ENCODE peak calls at places on chromosome 5, in five cellular contexts. G is CD4-positive, CD25-positive, alpha-beta regulatory T cell; M is mucosa of descending colon; T is colonic mucosa; H is cardiac muscle cell. A is an unnamed sample.

GRCh38 chr5:122264610-122265009 is 47.4 kb upstream of the SNCAIP start:
- DNase-seq in H (no peak), T (no peak), G (no peak), M (no peak), A (no peak)

GRCh38 chr5:157998021-157998504 is 139.1 kb upstream of the CLINT1 start:
- DNase-seq in G (no peak), M (no peak), T (no peak), H (peak), A (no peak)

GRCh38 chr5:127203818-127204217 is 86.8 kb upstream of the MEGF10 start:
- DNase-seq in M (no peak), G (no peak), H (peak), T (no peak), A (no peak)

GRCh38 chr5:37477426-37477825 is 98.3 kb downstream of the WDR70 start:
- DNase-seq in M (no peak), H (no peak), T (no peak), G (no peak), A (no peak)

GRCh38 chr5:40390286-40391253 is 289.1 kb upstream of the PTGER4 start:
- DNase-seq in M (no peak), H (no peak), T (no peak), G (peak), A (no peak)

GRCh38 chr5:161167001-161167765 is 315.2 kb upstream of the ATP10B start:
- DNase-seq in G (no peak), H (no peak), M (no peak), T (no peak), A (no peak)

GRCh38 chr5:177317959-177318377 is 6.3 kb upstream of the MXD3 start:
- DNase-seq in M (peak), G (peak), H (peak), T (peak), A (peak)

GRCh38 chr5:79890871-79891249 is 100.2 kb downstream of the MTX3 start:
- DNase-seq in H (no peak), T (no peak), M (no peak), G (no peak), A (no peak)

GRCh38 chr5:6829150-6829784 is 116.0 kb downstream of the TENT4A start:
- DNase-seq in H (no peak), G (peak), M (no peak), T (no peak), A (no peak)

GRCh38 chr5:150931368-150931965 is 26.7 kb upstream of the ZNF300 start:
- DNase-seq in H (peak), M (no peak), G (no peak), T (no peak), A (no peak)

GRCh38 chr5:96142786-96143434 is 181.3 kb upstream of the ELL2 start:
- DNase-seq in H (peak), M (no peak), T (no peak), G (no peak), A (no peak)

GRCh38 chr5:96142184-96142781 is 180.6 kb upstream of the ELL2 start:
- DNase-seq in H (no peak), T (no peak), M (no peak), G (no peak), A (no peak)

GRCh38 chr5:96143450-96143849 is 181.8 kb upstream of the ELL2 start:
- DNase-seq in H (no peak), M (no peak), G (no peak), T (peak), A (no peak)

GRCh38 chr5:96146675-96147074 is 185.0 kb upstream of the ELL2 start:
- DNase-seq in M (no peak), G (no peak), T (no peak), H (peak), A (peak)

DNA sequence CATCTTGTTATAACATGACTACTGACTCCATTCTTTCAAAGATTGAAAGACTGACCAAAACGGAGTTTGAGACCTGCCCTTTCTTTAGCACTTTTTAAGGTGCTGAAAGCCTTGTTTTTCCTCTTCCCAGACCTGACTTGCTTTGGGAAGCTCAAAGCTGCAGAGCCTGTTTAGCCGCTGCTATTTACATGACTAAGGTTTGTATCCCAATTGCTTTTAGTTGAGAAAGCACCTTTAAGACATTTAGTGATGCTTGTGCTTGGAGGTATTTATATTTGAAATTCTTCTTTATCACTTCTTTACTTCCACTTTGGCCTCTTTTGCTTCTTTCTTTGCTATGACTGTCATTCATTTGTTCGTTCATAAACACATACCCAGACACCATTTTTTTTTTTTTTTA is 182.6 kb upstream of the ELL2 start:
- DNase-seq in T (peak), H (no peak), M (no peak), G (no peak), A (no peak)
- H3K4me3 ChIP-seq in T (no peak), H (no peak), M (no peak), G (no peak), A (no peak)

GRCh38 chr5:36301858-36302603 is at the start of gene RANBP3L:
- DNase-seq in M (no peak), G (no peak), H (peak), T (no peak), A (peak)

GRCh38 chr5:36297653-36298052 is 4.0 kb downstream of the RANBP3L start:
- DNase-seq in M (no peak), G (no peak), T (no peak), H (no peak), A (no peak)

GRCh38 chr5:36298546-36298945 is 3.2 kb downstream of the RANBP3L start:
- DNase-seq in T (no peak), G (no peak), H (peak), M (no peak), A (no peak)

GRCh38 chr5:36300927-36301540 is 668 bp downstream of the RANBP3L start:
- DNase-seq in T (no peak), H (no peak), G (no peak), M (no peak), A (no peak)

DNA sequence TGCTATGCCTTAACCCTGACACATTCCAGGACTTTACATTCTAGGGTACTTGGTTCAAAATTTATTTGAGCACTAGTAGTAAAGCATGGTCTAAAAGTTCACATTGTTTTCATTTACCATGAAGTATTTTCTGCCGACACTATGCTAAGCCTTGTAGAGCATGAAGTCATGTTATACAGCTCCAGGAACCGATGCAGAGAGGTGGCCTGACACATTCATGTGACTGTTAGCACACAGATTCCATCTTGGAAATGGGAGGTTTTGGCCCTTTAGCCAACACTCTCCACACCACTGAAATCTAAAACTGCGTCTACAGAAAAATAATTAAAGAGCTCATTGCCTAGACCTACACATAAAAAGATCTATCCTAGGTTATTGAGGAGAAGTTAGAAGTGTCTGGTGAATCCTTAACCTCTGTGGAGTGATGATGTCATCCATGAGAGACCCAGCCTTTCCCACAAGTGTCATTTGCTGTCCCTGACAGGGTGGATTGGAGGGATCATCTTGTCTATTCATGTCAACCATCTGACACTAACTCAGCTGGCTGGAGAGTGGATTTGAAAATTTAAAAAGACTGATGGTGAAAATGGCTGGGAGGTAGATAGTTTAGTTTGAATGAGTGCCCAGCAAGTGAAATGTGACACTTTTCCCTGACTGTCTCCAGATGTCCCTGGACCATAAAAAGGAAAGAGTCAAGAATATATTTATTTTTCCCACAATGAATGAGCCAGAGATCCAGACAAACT is 1.3 kb downstream of the RANBP3L start:
- DNase-seq in M (no peak), T (no peak), H (no peak), G (no peak), A (no peak)
- H3K4me3 ChIP-seq in M (no peak), T (no peak), H (no peak), G (no peak), A (no peak)

GRCh38 chr5:154445422-154446182 is at the start of gene SAP30L:
- DNase-seq in T (peak), M (peak), H (peak), G (peak), A (peak)

GRCh38 chr5:154446183-154447073 is 631 bp downstream of the SAP30L start:
- DNase-seq in G (peak), H (peak), M (peak), T (peak), A (no peak)

GRCh38 chr5:154444559-154445421 is 1.0 kb upstream of the SAP30L start:
- DNase-seq in T (peak), G (peak), M (peak), H (no peak), A (no peak)

GRCh38 chr5:154449786-154450185 is 4.0 kb downstream of the SAP30L start:
- DNase-seq in T (no peak), M (no peak), H (no peak), G (no peak), A (no peak)

DNA sequence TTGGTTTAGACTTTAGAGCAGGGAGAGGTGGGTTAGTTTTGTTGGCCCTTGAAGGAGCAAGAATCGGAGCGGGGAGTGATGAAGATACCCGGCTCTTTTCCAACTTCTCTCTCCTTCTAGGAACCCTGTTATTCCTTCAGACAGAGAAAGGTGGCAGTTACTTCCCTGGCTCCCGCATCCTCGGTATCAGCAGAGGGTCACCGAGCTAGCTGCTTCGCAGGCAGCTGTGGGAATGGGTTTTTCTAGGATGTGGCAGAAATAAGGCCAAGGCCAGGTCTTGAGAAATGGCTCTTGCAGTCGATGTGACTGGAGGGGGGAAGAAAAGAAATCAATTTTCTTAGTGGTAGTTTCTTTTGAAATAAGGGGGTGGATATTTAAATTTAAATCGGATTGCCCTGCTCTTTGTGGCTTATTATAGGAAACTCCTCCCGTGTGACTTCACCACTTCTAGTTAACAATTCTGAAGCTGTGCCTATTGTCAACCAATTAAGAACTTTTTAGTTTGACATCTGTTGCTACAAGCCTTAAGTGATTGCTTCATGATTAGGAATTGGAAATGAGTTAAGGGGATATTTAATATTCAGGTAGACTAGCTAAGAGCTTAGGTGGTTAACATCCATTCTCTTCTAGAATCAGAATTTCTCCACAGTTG is 1.4 kb downstream of the SAP30L start:
- DNase-seq in H (no peak), M (no peak), T (no peak), G (peak), A (no peak)
- H3K4me3 ChIP-seq in H (peak), M (no peak), T (peak), G (peak), A (peak)

DNA sequence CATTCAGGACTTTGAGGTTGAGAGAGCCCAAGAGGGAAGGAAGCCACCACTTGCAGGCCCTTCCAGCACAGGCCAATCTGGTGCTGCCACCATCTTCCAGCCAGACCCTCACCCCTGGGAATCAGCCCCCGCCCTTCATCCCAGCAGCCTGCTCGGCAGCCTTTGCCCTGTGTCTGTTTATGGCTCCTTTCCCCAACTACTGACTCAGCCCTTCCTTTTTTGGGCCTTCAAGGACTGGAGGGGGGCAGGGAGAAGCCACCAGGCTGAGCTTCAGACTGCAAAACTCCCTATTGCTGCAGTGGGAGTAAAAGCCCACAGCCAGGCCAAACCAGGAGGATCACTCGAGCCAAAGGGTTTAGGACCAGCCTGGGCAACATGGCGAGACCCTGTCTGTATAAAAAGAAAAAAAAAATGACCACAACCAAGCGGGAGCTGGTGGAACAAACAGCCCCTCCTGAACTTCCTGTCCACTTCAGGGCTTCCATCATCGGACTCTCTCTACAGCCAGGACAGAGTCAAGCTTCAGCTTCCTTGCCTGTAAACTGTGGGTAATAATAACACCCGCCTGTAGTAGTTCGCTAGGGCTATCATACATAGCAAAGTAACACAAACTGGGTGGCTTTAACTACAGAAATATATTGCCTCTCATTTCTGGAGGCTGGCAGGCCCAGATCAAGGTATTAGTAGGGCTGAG is 85.9 kb upstream of the IL17B start:
- DNase-seq in M (peak), G (no peak), T (peak), H (peak), A (no peak)
- H3K4me3 ChIP-seq in M (no peak), G (no peak), T (no peak), H (no peak), A (no peak)

DNA sequence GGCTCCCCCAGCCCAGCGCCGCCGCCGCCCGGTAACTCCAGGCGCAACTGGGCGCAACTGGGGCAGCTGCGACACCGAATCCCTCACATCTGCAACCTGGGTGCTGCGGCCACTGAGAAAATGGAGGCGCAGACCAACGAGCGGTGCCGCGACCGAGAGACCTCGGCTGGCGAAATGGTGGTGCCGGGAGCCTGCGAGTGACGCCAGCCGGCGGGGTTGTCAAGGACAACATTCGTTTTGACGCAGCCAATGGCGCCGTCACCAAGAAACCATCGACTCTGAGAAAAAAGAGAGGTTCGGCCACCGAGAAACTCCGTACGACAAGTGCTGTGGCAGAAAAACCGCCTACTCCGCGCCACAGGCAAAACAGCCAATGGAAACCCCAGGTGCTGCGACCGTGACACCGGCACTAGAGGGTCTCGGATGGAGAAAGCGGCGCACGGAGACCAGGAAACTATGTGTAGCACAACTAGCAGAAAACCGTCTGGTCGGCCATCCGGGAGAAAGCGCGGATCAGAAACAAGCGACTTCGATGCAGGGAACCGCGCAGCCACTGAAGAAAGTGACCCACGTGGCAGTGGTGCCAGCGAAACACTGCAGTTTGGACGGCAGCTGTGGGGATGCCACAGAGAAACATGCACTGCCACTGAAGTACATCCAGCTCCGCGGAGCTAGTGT is 88.8 kb downstream of the ANXA2R start:
- DNase-seq in M (peak), G (peak), H (peak), T (peak), A (no peak)
- H3K4me3 ChIP-seq in M (peak), G (peak), H (no peak), T (peak), A (no peak)

DNA sequence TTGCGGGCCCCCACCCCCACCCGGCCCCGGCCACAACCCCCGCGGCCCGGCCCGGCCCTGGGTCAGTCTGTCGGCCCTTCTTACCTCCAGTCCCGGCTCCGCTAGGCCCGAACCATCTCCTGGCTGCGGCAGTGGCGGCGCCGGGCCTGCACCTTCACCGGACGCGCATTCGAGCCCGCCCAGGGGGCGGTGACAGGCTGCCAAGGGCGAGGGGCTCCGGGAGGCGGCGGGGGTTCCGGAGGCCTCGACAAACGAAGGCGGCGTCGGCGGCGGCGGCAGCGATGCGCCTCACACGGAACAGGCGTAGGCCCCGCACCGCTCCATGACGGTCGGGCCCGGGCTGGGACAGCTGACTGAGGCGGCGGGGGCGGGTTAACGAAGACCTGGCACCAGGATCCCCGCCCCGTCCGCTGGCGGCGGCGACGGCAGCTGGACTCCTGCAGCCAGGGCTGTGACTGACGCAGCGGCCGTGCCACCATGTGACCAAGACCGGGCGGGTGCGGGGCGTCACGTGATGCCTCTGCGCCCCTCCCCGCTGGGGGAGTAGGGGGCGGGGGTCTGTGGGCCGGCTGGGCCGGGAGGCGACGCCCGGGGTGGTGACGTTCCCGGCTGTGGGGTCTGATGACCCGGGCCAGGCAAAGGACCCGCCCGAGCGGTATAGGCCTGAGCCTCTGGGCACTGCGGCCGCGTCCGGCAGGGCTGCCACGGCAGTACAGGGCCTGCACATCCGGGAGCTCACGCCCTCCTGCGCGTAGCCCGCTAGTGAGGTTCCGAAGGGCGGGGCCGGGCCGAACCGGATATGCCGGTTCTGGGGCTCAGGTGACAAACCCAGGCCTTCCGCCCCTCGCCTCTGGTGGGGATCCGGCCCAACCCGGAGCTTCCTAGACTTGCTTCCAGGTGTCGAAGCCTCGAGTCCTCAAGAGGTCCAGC is at the start of gene AFF4:
- DNase-seq in T (peak), H (peak), M (peak), G (peak), A (peak)
- H3K4me3 ChIP-seq in T (peak), H (peak), M (peak), G (peak), A (peak)

DNA sequence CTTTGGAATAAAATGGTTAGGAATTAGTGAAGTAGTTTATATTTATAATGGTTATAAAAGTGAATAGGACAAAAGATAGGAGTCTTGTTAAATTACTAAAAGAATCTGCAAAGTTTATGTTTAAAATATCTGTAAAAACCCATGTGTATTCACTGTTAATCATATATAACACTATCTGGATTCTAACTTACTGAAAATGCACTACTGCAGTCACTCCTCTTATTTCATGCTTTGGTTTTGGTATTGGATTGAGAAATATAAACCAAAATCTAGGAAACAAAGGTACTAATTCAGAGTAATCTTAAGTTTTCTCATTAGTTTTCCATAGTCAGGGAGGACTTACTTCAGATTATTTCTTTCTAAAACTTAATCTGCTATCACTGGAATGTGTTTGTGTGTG is 49.5 kb downstream of the ST8SIA4 start:
- DNase-seq in G (no peak), H (no peak), T (no peak), M (no peak), A (no peak)
- H3K4me3 ChIP-seq in G (peak), H (no peak), T (no peak), M (no peak), A (no peak)

DNA sequence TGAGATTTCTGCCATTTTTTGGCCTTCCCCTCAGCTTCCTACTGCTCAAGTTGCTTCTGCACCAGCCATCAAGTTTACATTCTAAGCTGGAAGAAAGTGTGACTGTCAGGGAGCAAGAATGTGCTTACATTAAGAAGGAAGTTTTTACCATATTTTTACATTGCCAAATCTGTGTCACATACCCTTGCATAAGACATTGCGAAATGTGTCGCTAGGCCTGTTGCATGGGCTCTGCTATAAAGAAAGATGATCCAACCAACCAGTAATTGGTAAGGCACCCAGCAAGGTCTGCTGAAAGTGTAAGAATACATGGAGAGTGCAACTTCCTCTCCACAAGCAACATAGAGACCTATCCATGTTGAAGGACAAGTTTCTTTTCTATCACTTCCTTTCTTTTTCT is 260.3 kb upstream of the CDH10 start:
- DNase-seq in H (no peak), G (no peak), T (no peak), M (no peak), A (no peak)
- H3K4me3 ChIP-seq in H (no peak), G (no peak), T (no peak), M (no peak), A (no peak)

A was measured in Jurkat, Clone E6-1.